ENCODE peak calls at places on chromosome 9, in eight cellular contexts. Y is CD8-positive, alpha-beta T cell; N is lower lobe of right lung; G is upper lobe of right lung; T is spleen; L is mucosa of descending colon; A is tibial artery; R is A549. Z is an unnamed sample.
A peak's percentile ranks its signal among the peaks of the same experiment; 100 is the strongest.

GRCh38 chr9:133891741-133892140 is 100.4 kb downstream of the VAV2 start:
- DNase-seq in L (no peak), N (no peak), Y (no peak), R (no peak), A (no peak), G (no peak), T (no peak), Z (no peak)

GRCh38 chr9:134217431-134218210 is 53.3 kb upstream of the RNU6ATAC start:
- DNase-seq in Y (no peak), N (no peak), A (no peak), T (peak; percentile 61), R (no peak), L (no peak), G (peak; percentile 51), Z (no peak)

GRCh38 chr9:100466171-100466827 is 6.7 kb upstream of the TMEFF1 start:
- DNase-seq in Y (no peak), R (no peak), T (no peak), L (no peak), N (no peak), A (no peak), G (no peak), Z (no peak)

GRCh38 chr9:107866912-107867311 is 377.3 kb upstream of the KLF4 start:
- DNase-seq in A (no peak), Y (no peak), R (no peak), T (no peak), L (no peak), G (no peak), N (no peak), Z (no peak)

GRCh38 chr9:73753171-73753570 is 601.5 kb downstream of the ANXA1 start:
- DNase-seq in A (no peak), Y (no peak), G (no peak), T (no peak), L (no peak), N (no peak), R (no peak), Z (no peak)

GRCh38 chr9:32783168-32783891 is at the start of gene TMEM215:
- DNase-seq in N (peak; percentile 37), R (peak; percentile 20), G (no peak), A (no peak), L (no peak), Y (no peak), T (peak; percentile 53), Z (no peak)

GRCh38 chr9:77846957-77847574 is 184.5 kb downstream of the GNAQ start:
- DNase-seq in A (peak; percentile 45), T (no peak), R (no peak), G (no peak), Y (no peak), L (no peak), N (no peak), Z (no peak)

GRCh38 chr9:89684912-89685636 is 80.3 kb downstream of the GADD45G start:
- DNase-seq in Y (no peak), T (no peak), N (no peak), A (peak; percentile 78), L (no peak), G (no peak), R (no peak), Z (no peak)

GRCh38 chr9:99071313-99072039 is 33.4 kb upstream of the TGFBR1 start:
- DNase-seq in R (no peak), L (no peak), Y (no peak), T (no peak), A (no peak), N (no peak), G (no peak), Z (no peak)

GRCh38 chr9:111805841-111806241 is 11.1 kb upstream of the SHOC1 start:
- DNase-seq in G (no peak), R (peak; percentile 33), L (no peak), A (no peak), N (no peak), Y (no peak), T (no peak), Z (no peak)

GRCh38 chr9:19431361-19432171 is 22.8 kb downstream of the ACER2 start:
- DNase-seq in A (peak; percentile 84), T (no peak), Y (no peak), L (no peak), N (no peak), R (no peak), G (no peak), Z (no peak)

GRCh38 chr9:85268024-85268610 is 473.6 kb downstream of the AGTPBP1 start:
- DNase-seq in G (no peak), Y (no peak), N (no peak), L (no peak), A (no peak), R (no peak), T (no peak), Z (no peak)

GRCh38 chr9:98365227-98365669 is 109.8 kb upstream of the TBC1D2 start:
- DNase-seq in G (no peak), L (peak; percentile 12), T (no peak), R (no peak), A (no peak), Y (no peak), N (no peak), Z (no peak)

GRCh38 chr9:134571946-134572914 is 69.4 kb upstream of the COL5A1 start:
- DNase-seq in Y (no peak), N (peak; percentile 28), G (peak; percentile 58), L (no peak), T (no peak), A (no peak), R (no peak), Z (peak; percentile 28)

GRCh38 chr9:94950733-94951590 is 224.5 kb downstream of the AOPEP start:
- DNase-seq in Y (no peak), R (no peak), L (no peak), T (no peak), N (no peak), G (no peak), A (no peak), Z (no peak)

GRCh38 chr9:70677336-70677735 is 262.9 kb upstream of the KLF9 start:
- DNase-seq in R (no peak), A (no peak), T (no peak), L (no peak), G (no peak), Y (no peak), N (no peak), Z (no peak)

GRCh38 chr9:21967169-21967568 is 27.0 kb downstream of the CDKN2A start:
- DNase-seq in R (no peak), Y (no peak), A (no peak), L (no peak), N (no peak), T (no peak), G (no peak), Z (no peak)

GRCh38 chr9:121776739-121777637 is 125.6 kb downstream of the DAB2IP start:
- DNase-seq in Y (no peak), A (peak; percentile 13), T (no peak), L (no peak), G (no peak), R (no peak), N (no peak), Z (no peak)

GRCh38 chr9:128145951-128146351 is 3.3 kb upstream of the LCN2 start:
- DNase-seq in T (peak; percentile 56), L (no peak), A (no peak), G (no peak), R (no peak), N (peak; percentile 41), Y (no peak), Z (no peak)

GRCh38 chr9:8417341-8417740 is 617.8 kb upstream of the DMAC1 start:
- DNase-seq in R (no peak), N (no peak), G (no peak), A (no peak), L (no peak), Y (no peak), T (no peak), Z (no peak)

GRCh38 chr9:129619787-129620668 is 873 bp downstream of the C9orf50 start:
- DNase-seq in R (peak; percentile 54), N (no peak), L (no peak), T (peak; percentile 77), G (no peak), A (no peak), Y (no peak), Z (no peak)
- TF ChIP-seq CTCF in R (peak; percentile 45), N (no peak), L (no peak), T (no peak), G (no peak), A (no peak), Y (no peak), Z (peak; percentile 10)

GRCh38 chr9:17090041-17090440 is 44.8 kb upstream of the CNTLN start:
- DNase-seq in G (no peak), Y (no peak), A (no peak), T (no peak), L (no peak), N (no peak), R (no peak), Z (no peak)

GRCh38 chr9:17088566-17088965 is 46.3 kb upstream of the CNTLN start:
- DNase-seq in L (no peak), G (no peak), R (no peak), N (no peak), A (no peak), Y (no peak), T (no peak), Z (no peak)
- H3K4me3 ChIP-seq in L (no peak overlapping the region), G (no peak overlapping the region), R (no peak overlapping the region), N (no peak overlapping the region), A (no peak overlapping the region), Y (no peak overlapping the region), T (no peak overlapping the region), Z (no peak overlapping the region)

DNA sequence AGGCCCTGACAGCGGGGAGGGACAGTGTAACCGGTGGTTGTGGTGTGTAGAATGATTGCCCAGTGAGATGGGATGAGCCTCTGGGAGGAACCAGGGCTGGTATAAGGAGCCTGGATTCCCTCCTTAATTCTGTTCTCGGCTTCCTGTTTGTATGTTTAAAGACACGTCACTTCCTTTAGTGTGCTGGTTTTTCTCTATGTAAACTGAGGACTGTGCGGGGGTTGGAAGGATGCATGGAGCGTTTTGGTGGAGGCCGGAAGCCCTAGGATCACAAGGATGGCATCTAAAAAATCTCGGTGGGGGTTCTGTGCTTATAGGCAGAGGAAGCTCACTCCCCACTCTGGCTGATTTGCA is 958 bp downstream of the NTMT1 start:
- DNase-seq in L (no peak), T (no peak), Y (no peak), A (no peak), R (no peak), N (no peak), G (no peak), Z (no peak)
- TF ChIP-seq CTCF in L (no peak), T (no peak), Y (no peak), A (no peak), R (no peak), N (no peak), G (no peak), Z (no peak)

GRCh38 chr9:124871156-124871561 is 9.2 kb downstream of the ARPC5L start:
- DNase-seq in G (no peak), L (no peak), T (no peak), A (no peak), R (no peak), N (no peak), Y (no peak), Z (no peak)
- H3K4me3 ChIP-seq in G (peak overlapping the region; percentile 80), L (no peak overlapping the region), T (peak overlapping the region; percentile 78), A (no peak overlapping the region), R (no peak overlapping the region), N (peak overlapping the region; percentile 100), Y (no peak overlapping the region), Z (peak overlapping the region; percentile 96)

Z was measured in GM06990.